ENCODE peak calls at places on chromosomes 16 and 17, in five cellular contexts. M is IMR-90, N is HepG2, I is K562, O is GM12878. X is an unnamed sample.

GRCh38 chr16:69917311-69917710 is 33.8 kb upstream of the CLEC18A start:
- DNase-seq in M (no peak), N (no peak), I (no peak), O (no peak), X (no peak)

GRCh38 chr17:59845595-59846390 is 47.0 kb downstream of the TUBD1 start:
- DNase-seq in M (peak), N (peak), I (peak), O (no peak), X (peak)

GRCh38 chr16:72013389-72013788 is 4.8 kb downstream of the DHODH start:
- DNase-seq in M (peak), N (no peak), I (peak), O (no peak), X (no peak)

GRCh38 chr17:5234645-5235576 is at the start of gene SCIMP:
- DNase-seq in M (no peak), N (no peak), I (no peak), O (peak), X (no peak)

GRCh38 chr16:11259288-11259621 is 3.3 kb upstream of the SOCS1 start:
- DNase-seq in M (no peak), N (no peak), I (no peak), O (no peak), X (no peak)

GRCh38 chr16:68429081-68429740 is 19.1 kb downstream of the SMPD3 start:
- DNase-seq in M (no peak), N (no peak), I (no peak), O (no peak), X (no peak)

GRCh38 chr16:84647830-84648594 is at the start of gene KLHL36:
- DNase-seq in M (no peak), N (no peak), I (peak), O (no peak), X (peak)

GRCh38 chr17:1331708-1332107 is 52.2 kb downstream of the TRARG1 start:
- DNase-seq in M (no peak), N (no peak), I (peak), O (no peak), X (no peak)

GRCh38 chr17:42706732-42707131 is 24.4 kb downstream of the CNTNAP1 start:
- DNase-seq in M (no peak), N (no peak), I (no peak), O (peak), X (no peak)

GRCh38 chr17:28416703-28417311 is 10.8 kb upstream of the SLC46A1 start:
- DNase-seq in M (peak), N (peak), I (peak), O (no peak), X (peak)

GRCh38 chr17:83183951-83184506 is 104.6 kb downstream of the METRNL start:
- DNase-seq in M (no peak), N (no peak), I (no peak), O (no peak), X (no peak)

GRCh38 chr17:63841350-63842172 is 924 bp downstream of the SMARCD2 start:
- DNase-seq in M (peak), N (peak), I (no peak), O (no peak), X (no peak)

GRCh38 chr16:85936761-85937343 is 37.9 kb downstream of the IRF8 start:
- DNase-seq in M (no peak), N (no peak), I (no peak), O (no peak), X (no peak)

GRCh38 chr16:14302031-14302398 is 230.9 kb downstream of the MRTFB start:
- DNase-seq in M (peak), N (peak), I (peak), O (no peak), X (peak)

GRCh38 chr17:29930399-29931010 is 477 bp upstream of the SSH2 start:
- DNase-seq in M (peak), N (peak), I (no peak), O (no peak), X (no peak)

GRCh38 chr17:35918665-35919064 is 11.9 kb downstream of the RDM1 start:
- DNase-seq in M (no peak), N (no peak), I (no peak), O (no peak), X (no peak)

GRCh38 chr16:58563235-58563634 is 47.9 kb downstream of the SETD6 start:
- DNase-seq in M (peak), N (no peak), I (no peak), O (no peak), X (no peak)

GRCh38 chr16:53913082-53913870 is 209.3 kb downstream of the FTO start:
- DNase-seq in M (peak), N (no peak), I (no peak), O (no peak), X (peak)

GRCh38 chr17:75239778-75240393 is 21.5 kb downstream of the GGA3 start:
- DNase-seq in M (no peak), N (no peak), I (no peak), O (no peak), X (no peak)

GRCh38 chr16:28149016-28149888 is 62.5 kb downstream of the XPO6 start:
- DNase-seq in M (peak), N (no peak), I (no peak), O (no peak), X (no peak)

GRCh38 chr16:19528666-19529065 is 4.9 kb downstream of the CCP110 start:
- DNase-seq in M (no peak), N (no peak), I (no peak), O (no peak), X (no peak)

GRCh38 chr17:41814195-41814594 is 1.4 kb downstream of the FKBP10 start:
- DNase-seq in M (peak), N (no peak), I (no peak), O (no peak), X (no peak)

GRCh38 chr17:58083491-58084316 is 485 bp downstream of the DYNLL2 start:
- DNase-seq in M (peak), N (peak), I (peak), O (no peak), X (peak)

GRCh38 chr16:67188798-67189197 is 1.1 kb downstream of the EXOC3L1 start:
- DNase-seq in M (no peak), N (no peak), I (no peak), O (no peak), X (no peak)

GRCh38 chr16:2785101-2785991 is 2.0 kb downstream of the PRSS33 start:
- DNase-seq in M (no peak), N (no peak), I (peak), O (no peak), X (no peak)

GRCh38 chr17:14434506-14434905 is 133.6 kb downstream of the HS3ST3B1 start:
- DNase-seq in M (no peak), N (no peak), I (no peak), O (peak), X (no peak)

GRCh38 chr17:33169580-33170285 is 123.4 kb downstream of the ASIC2 start:
- DNase-seq in M (peak), N (no peak), I (no peak), O (no peak), X (peak)

GRCh38 chr17:13087802-13088201 is 70.0 kb upstream of the ELAC2 start:
- DNase-seq in M (no peak), N (no peak), I (no peak), O (no peak), X (no peak)

GRCh38 chr17:66403846-66404597 is 101.6 kb downstream of the PRKCA start:
- DNase-seq in M (peak), N (no peak), I (no peak), O (no peak), X (no peak)

GRCh38 chr16:84710686-84711085 is 10.9 kb downstream of the USP10 start:
- DNase-seq in M (no peak), N (no peak), I (no peak), O (no peak), X (no peak)

GRCh38 chr16:18975109-18975508 is 8.6 kb upstream of the TMC7 start:
- DNase-seq in M (no peak), N (no peak), I (no peak), O (no peak), X (no peak)

GRCh38 chr17:74512624-74513084 is 18.6 kb downstream of the CD300LB start:
- DNase-seq in M (no peak), N (no peak), I (no peak), O (peak), X (no peak)

GRCh38 chr17:50265212-50265611 is 9.1 kb upstream of the TMEM92 start:
- DNase-seq in M (no peak), N (no peak), I (no peak), O (no peak), X (no peak)

GRCh38 chr17:46841561-46842379 is 9.6 kb upstream of the WNT9B start:
- DNase-seq in M (no peak), N (no peak), I (peak), O (no peak), X (peak)

GRCh38 chr16:87924937-87925670 is 11.2 kb downstream of the CA5A start:
- DNase-seq in M (no peak), N (no peak), I (no peak), O (no peak), X (no peak)
- TF ChIP-seq SMC3 in M (no peak), N (no peak), I (no peak), O (no peak), X (no peak)

GRCh38 chr16:57479422-57480126 is 6.7 kb downstream of the DOK4 start:
- DNase-seq in M (peak), N (peak), I (no peak), O (no peak), X (peak)
- TF ChIP-seq BHLHE40 in M (peak), N (peak), I (no peak), O (no peak), X (no peak)

GRCh38 chr16:77531741-77532140 is 96.9 kb upstream of the ADAMTS18 start:
- DNase-seq in M (peak), N (no peak), I (no peak), O (no peak), X (no peak)
- TF ChIP-seq SMC3 in M (no peak), N (no peak), I (no peak), O (no peak), X (no peak)

DNA sequence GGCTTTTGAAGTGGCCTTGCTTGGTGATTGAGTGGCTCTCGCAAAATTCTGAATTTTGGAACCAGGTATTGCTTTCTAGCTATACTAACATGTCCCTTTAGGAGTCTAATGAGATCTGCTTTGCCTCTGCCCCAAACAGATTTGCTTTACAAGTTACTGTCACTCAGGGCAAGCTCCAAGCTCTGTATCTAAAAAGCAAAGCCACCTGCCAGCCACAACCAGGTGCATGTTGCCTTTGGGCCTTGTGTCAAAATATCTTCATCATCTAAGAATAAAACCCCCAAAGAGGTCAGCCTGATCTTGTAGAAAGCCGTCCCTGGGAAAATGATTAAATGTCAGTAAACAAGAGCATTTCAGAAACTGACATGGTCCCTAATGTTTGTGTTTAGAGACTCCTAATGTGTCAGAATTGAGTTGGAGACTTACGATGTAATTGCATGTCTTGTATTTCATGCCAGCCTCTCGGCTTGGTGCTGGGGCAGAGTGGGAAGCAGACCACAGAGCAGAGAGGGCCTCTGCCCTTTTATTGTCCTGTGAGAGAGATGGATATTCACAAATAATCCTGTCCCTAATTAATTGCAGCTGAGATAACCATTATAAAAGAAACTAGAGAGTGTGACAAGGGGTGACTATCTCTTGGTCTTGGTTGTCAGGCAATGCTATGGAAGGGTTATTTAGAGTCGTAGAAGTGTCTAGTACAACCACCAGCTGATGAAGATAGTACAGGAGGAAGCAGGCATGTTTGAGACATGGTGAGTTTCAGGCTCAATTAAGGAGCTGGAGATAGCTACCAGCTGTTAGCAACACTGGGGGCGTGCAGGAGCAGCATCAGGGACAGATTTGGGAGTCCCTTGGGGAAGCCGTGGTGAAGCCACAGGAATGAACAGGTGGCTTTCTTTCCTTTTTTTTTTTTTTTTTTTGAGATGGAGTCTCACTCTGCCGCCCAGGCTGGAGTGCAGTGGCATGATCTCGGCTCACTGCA is 90.7 kb downstream of the PITPNC1 start:
- DNase-seq in M (no peak), N (no peak), I (no peak), O (no peak), X (no peak)
- TF ChIP-seq BHLHE40 in M (no peak), N (no peak), I (no peak), O (peak), X (no peak)

GRCh38 chr17:73415782-73416181 is 104.0 kb upstream of the CDC42EP4 start:
- DNase-seq in M (no peak), N (no peak), I (no peak), O (no peak), X (no peak)
- TF ChIP-seq SMC3 in M (no peak), N (no peak), I (no peak), O (no peak), X (no peak)

GRCh38 chr16:81453091-81453728 is 8.6 kb downstream of the CMIP start:
- DNase-seq in M (no peak), N (no peak), I (no peak), O (no peak), X (no peak)
- TF ChIP-seq BHLHE40 in M (no peak), N (no peak), I (no peak), O (no peak), X (no peak)